ENCODE peak calls at places on chromosomes 13 and 19, in six cellular contexts. E is IMR-90, O is colonic mucosa, N is AG10803, R is lower leg skin, X is RWPE1. L is an unnamed sample.

GRCh38 chr19:45125360-45125759 is 32.4 kb downstream of the PPP1R37 start:
- DNase-seq in R (no peak), O (no peak), N (no peak), E (no peak), X (no peak), L (no peak)

GRCh38 chr13:66915596-66916185 is 314.4 kb downstream of the PCDH9 start:
- DNase-seq in N (no peak), E (peak), X (peak), O (no peak), R (no peak), L (peak)

GRCh38 chr19:42422092-42422575 is 5.1 kb downstream of the LIPE start:
- DNase-seq in X (no peak), N (no peak), R (no peak), O (no peak), E (no peak), L (no peak)

GRCh38 chr13:28000567-28000966 is 12.1 kb upstream of the URAD start:
- DNase-seq in R (peak), X (no peak), O (no peak), E (no peak), N (no peak), L (no peak)

GRCh38 chr19:22286151-22286810 is at the start of gene ZNF729:
- DNase-seq in N (no peak), R (no peak), X (no peak), O (no peak), E (no peak), L (no peak)

GRCh38 chr19:51686171-51686570 is 7.0 kb upstream of the SPACA6 start:
- DNase-seq in X (no peak), O (no peak), E (no peak), R (no peak), N (no peak), L (no peak)

GRCh38 chr13:45278096-45278645 is 62.8 kb downstream of the TPT1 start:
- DNase-seq in E (no peak), X (no peak), N (no peak), R (no peak), O (no peak), L (peak)

GRCh38 chr19:48962029-48962848 is 2.9 kb upstream of the FTL start:
- DNase-seq in N (no peak), R (peak), O (peak), E (no peak), X (no peak), L (peak)

GRCh38 chr19:30089086-30089665 is 147.1 kb downstream of the URI1 start:
- DNase-seq in R (no peak), O (no peak), X (no peak), N (no peak), E (no peak), L (no peak)

GRCh38 chr13:28499579-28499978 is 4.7 kb upstream of the FLT1 start:
- DNase-seq in O (no peak), X (peak), E (peak), N (no peak), R (no peak), L (peak)

GRCh38 chr13:35552172-35552844 is 75.8 kb upstream of the MAB21L1 start:
- DNase-seq in X (peak), R (no peak), O (no peak), N (peak), E (peak), L (no peak)

GRCh38 chr19:55158848-55159793 is 1.6 kb upstream of the TNNI3 start:
- DNase-seq in X (peak), R (no peak), O (no peak), E (no peak), N (no peak), L (peak)

GRCh38 chr13:42075517-42075916 is 27.1 kb downstream of the DGKH start:
- DNase-seq in O (no peak), N (no peak), E (no peak), R (no peak), X (no peak), L (no peak)

GRCh38 chr13:42176286-42176685 is 95.7 kb upstream of the AKAP11 start:
- DNase-seq in N (no peak), R (no peak), O (no peak), X (no peak), E (no peak), L (no peak)

GRCh38 chr13:98797456-98797855 is 45.0 kb upstream of the SLC15A1 start:
- DNase-seq in E (no peak), N (no peak), O (no peak), X (no peak), R (no peak), L (no peak)

GRCh38 chr13:35468195-35468594 is 8.3 kb downstream of the MAB21L1 start:
- DNase-seq in R (no peak), E (no peak), O (no peak), N (peak), X (no peak), L (no peak)

GRCh38 chr13:98273067-98273823 is 96.2 kb upstream of the RNF113B start:
- DNase-seq in E (no peak), O (no peak), R (no peak), X (no peak), N (no peak), L (no peak)

GRCh38 chr13:99749627-99750026 is 221.9 kb downstream of the ZIC5 start:
- DNase-seq in R (no peak), X (no peak), O (no peak), E (no peak), N (no peak), L (no peak)

GRCh38 chr13:33547035-33547434 is 261.5 kb upstream of the STARD13 start:
- DNase-seq in E (no peak), R (no peak), X (no peak), N (no peak), O (no peak), L (peak)

GRCh38 chr19:35346193-35347052 is 1.3 kb upstream of the FFAR1 start:
- DNase-seq in O (peak), R (peak), E (no peak), N (no peak), X (no peak), L (no peak)

GRCh38 chr13:44801990-44802389 is 187.3 kb downstream of the NUFIP1 start:
- DNase-seq in N (peak), R (peak), E (peak), O (no peak), X (peak), L (peak)

GRCh38 chr13:113545455-113545930 is 39.1 kb upstream of the TFDP1 start:
- DNase-seq in N (peak), E (peak), X (no peak), O (no peak), R (peak), L (no peak)

GRCh38 chr19:28497137-28497536 is 715.8 kb downstream of the UQCRFS1 start:
- DNase-seq in O (no peak), E (no peak), R (no peak), X (no peak), N (no peak), L (no peak)

GRCh38 chr13:96650301-96650886 is 343.9 kb downstream of the OXGR1 start:
- DNase-seq in X (no peak), E (no peak), R (no peak), N (peak), O (no peak), L (peak)

GRCh38 chr19:45657520-45658163 is 10.4 kb upstream of the GIPR start:
- DNase-seq in O (no peak), R (no peak), E (no peak), X (no peak), N (no peak), L (no peak)

GRCh38 chr13:44132710-44133109 is 240.9 kb upstream of the SERP2 start:
- DNase-seq in X (no peak), O (no peak), E (peak), R (peak), N (peak), L (peak)

GRCh38 chr19:16327911-16328823 is 3.5 kb downstream of the KLF2 start:
- DNase-seq in E (peak), R (peak), O (peak), N (peak), X (peak), L (peak)

GRCh38 chr19:8396563-8397203 is 6.5 kb downstream of the RAB11B start:
- DNase-seq in N (peak), E (peak), O (peak), X (peak), R (no peak), L (peak)

GRCh38 chr13:56187331-56187730 is 953.4 kb upstream of the PRR20A start:
- DNase-seq in O (no peak), E (no peak), N (no peak), X (no peak), R (no peak), L (no peak)

GRCh38 chr19:7252364-7252763 is 41.9 kb downstream of the INSR start:
- DNase-seq in O (no peak), E (no peak), R (no peak), N (no peak), X (no peak), L (no peak)

GRCh38 chr19:54345938-54346386 is 7.0 kb upstream of the LILRA4 start:
- DNase-seq in N (no peak), O (no peak), X (no peak), R (no peak), E (no peak), L (no peak)

GRCh38 chr13:99969934-99970760 is 1.4 kb downstream of the ZIC5 start:
- DNase-seq in R (no peak), E (no peak), N (no peak), O (peak), X (no peak), L (no peak)

GRCh38 chr19:19113040-19113541 is 25.2 kb downstream of the TMEM161A start:
- DNase-seq in R (no peak), E (peak), O (no peak), X (no peak), N (no peak), L (no peak)

GRCh38 chr19:19111967-19112580 is 26.2 kb downstream of the TMEM161A start:
- DNase-seq in N (no peak), E (no peak), X (no peak), R (no peak), O (no peak), L (no peak)

GRCh38 chr19:19111138-19111835 is 27.0 kb downstream of the TMEM161A start:
- DNase-seq in E (no peak), X (no peak), R (no peak), N (no peak), O (no peak), L (no peak)

GRCh38 chr19:19109601-19110000 is 28.7 kb downstream of the TMEM161A start:
- DNase-seq in O (no peak), R (no peak), N (no peak), E (peak), X (no peak), L (no peak)

DNA sequence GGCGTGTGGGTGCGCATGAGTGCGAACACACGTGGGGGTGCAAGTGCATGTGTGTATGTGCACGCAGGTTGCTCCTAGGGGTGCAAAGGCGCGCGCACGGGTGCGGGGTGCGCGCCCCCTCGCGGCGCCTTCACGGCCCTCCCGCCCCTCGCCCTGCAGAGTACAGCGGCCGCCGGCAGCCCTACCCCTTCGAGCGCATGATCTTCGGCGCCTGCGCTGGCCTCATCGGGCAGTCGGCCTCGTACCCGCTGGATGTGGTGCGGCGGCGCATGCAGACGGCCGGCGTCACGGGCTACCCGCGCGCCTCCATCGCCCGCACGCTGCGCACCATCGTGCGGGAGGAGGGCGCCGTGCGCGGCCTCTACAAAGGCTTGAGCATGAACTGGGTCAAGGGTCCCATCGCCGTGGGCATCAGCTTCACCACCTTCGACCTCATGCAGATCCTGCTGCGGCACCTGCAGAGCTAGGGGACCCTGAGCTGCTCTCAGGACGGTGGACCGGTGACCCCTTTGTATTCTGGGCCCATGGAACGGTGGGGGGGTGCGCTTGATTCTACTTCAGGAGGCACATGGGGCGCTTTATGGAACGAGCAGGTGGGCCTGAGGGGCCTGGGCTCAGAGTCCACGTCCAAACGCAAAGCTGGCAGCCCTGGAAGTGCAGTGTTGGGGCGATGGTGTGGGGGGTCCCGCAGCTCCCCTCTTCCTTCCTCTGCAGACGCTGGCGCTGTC is 27.7 kb downstream of the TMEM161A start:
- DNase-seq in E (no peak), O (no peak), N (no peak), X (no peak), R (no peak), L (no peak)
- TF ChIP-seq CTCF in E (no peak), O (peak), N (peak), X (no peak), R (no peak), L (no peak)

DNA sequence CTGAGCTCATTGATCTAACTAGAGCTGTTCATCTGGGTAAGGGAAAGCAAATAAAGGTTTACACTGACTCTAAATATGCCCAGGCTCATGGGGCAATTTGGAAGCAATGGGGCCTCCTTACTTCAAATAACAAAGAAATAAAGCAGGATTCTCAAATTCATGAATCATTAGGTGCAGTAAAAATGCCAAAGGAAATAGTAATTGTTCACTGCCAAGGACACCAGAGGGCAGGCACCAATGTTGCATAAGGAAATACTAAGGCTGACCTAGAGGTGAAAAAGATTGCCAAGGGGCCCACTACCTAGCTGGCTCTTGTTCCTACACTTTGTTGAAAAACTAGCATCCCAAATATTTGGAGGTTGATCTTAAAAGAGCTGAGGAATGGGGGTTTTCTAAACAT is 1686.7 kb upstream of the MIR17HG start:
- DNase-seq in O (no peak), N (no peak), E (no peak), R (no peak), X (peak), L (no peak)
- TF ChIP-seq CTCF in O (no peak), N (no peak), E (no peak), R (no peak), X (no peak), L (no peak)

DNA sequence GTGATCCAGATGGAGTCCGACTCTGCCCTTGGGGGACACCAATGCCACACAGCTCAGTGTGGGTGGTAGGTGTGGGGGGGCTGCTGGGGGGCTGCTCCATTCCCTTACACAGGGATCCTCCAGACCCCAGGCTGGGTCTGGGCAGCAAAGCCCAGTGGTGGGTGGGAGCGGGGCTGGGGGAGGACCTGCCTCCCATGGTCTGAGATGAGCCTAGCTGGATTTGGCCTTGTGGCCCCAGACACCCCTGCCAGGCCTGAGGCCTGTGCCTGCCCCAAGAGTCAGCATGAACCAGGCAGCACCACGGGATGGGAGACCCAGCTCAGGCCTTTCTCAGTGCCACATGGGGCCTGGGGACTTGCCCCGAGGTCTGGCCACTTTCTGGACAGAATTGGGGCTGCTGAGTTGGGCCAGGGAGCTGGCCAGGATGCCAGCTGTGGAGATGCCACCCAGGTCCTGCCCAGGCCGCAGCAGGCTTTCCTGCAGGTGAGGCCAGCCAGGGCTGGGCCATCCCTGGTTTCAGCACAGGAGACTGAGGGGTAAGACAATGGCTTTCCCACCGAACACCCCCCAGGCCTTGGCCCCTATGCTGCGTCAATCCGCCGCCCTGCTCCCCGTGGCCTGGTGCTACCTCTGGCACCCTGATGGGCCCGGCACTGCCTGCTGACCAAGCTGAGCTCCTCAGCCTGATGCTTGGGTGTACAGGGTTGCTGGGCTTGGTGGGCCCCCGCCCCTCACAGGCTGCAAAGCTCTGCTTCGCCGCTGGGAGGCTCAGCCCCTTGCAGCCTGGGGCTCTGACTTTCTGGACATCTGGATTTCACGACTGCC is 24.2 kb downstream of the CEBPG start:
- DNase-seq in N (no peak), O (no peak), E (no peak), R (peak), X (no peak), L (no peak)
- TF ChIP-seq CTCF in N (peak), O (no peak), E (no peak), R (no peak), X (no peak), L (no peak)

GRCh38 chr19:47231215-47232054 is 436 bp upstream of the BBC3 start:
- DNase-seq in X (peak), R (peak), E (peak), N (peak), O (peak), L (peak)
- TF ChIP-seq CTCF in X (no peak), R (no peak), E (no peak), N (no peak), O (no peak), L (no peak)

DNA sequence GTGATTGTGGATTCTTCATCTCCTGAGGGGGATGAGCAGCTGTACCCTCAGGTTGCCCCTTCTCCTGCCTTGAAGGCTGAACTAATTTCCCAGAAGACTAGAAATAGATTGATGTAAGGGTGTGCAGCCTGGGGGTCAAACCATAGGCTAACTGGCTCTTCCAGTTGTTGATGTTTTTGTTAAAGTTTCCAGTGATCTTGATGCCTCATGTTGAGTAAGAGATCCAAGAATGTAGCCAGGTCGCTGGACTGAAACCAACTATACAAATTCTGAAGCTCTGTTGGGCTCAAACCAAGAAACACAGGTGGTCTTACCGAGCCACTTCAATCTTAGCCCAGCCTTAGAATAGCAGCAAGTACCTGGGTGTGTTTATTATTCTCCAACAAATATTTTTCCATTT is 391.8 kb downstream of the KLF5 start:
- DNase-seq in R (no peak), O (no peak), N (no peak), E (peak), X (no peak), L (no peak)
- TF ChIP-seq CTCF in R (no peak), O (no peak), N (no peak), E (no peak), X (no peak), L (no peak)

DNA sequence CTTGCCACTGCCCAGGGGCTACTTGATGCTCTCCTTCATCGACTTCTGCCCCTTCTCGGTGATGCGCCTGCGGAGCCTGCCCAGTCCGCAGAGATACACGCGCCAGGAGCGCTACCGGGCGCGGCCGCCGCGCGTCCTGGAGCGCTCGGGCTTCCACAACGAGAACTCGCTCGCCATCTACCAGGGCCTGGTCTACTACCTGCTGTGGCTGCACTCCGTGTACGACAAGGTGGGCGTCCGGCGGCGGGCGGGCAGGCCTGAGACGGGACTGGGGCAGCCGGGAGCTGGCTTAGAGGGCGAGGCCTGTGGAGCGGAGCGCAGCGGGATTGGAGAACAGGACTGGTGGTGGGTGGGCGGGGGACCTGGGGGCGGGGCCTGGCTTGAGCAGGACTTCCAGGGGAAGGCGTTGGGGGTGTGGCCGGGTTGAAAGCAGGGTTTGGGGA is 12.7 kb upstream of the PSMD8 start:
- DNase-seq in E (peak), R (peak), N (peak), O (peak), X (peak), L (peak)
- TF ChIP-seq CTCF in E (no peak), R (no peak), N (peak), O (no peak), X (no peak), L (no peak)

GRCh38 chr19:1087813-1088418 is 7.3 kb downstream of the POLR2E start:
- DNase-seq in O (no peak), X (no peak), E (no peak), N (no peak), R (no peak), L (no peak)
- TF ChIP-seq CTCF in O (no peak), X (no peak), E (no peak), N (no peak), R (no peak), L (no peak)